ENCODE peak calls at places on chromosomes 6 and 20, in four cellular contexts. One of them, this sample, is unnamed.

GRCh38 chr20:20273281-20273680 is 94.6 kb upstream of the INSM1 start:
- DNase-seq in type B pancreatic cell: no peak
- DNase-seq in NCI-H1105 treated with DMSO at 0.1 percent for 48 hours: no peak
- DNase-seq in NT2/D1: no peak
- DNase-seq in this sample: peak; percentile 29

GRCh38 chr6:27836783-27837635 is 75.2 kb downstream of the OR2B2 start:
- DNase-seq in type B pancreatic cell: no peak
- DNase-seq in NCI-H1105 treated with DMSO at 0.1 percent for 48 hours: peak; percentile 94
- DNase-seq in NT2/D1: no peak
- DNase-seq in this sample: peak; percentile 93

GRCh38 chr6:7589949-7590917 is at the start of gene SNRNP48:
- DNase-seq in type B pancreatic cell: peak; percentile 92
- DNase-seq in NCI-H1105 treated with DMSO at 0.1 percent for 48 hours: peak; percentile 89
- DNase-seq in NT2/D1: peak; percentile 79
- DNase-seq in this sample: peak; percentile 98

GRCh38 chr6:39426057-39426592 is 103.6 kb upstream of the KCNK16 start:
- DNase-seq in type B pancreatic cell: no peak
- DNase-seq in NCI-H1105 treated with DMSO at 0.1 percent for 48 hours: no peak
- DNase-seq in NT2/D1: no peak
- DNase-seq in this sample: peak; percentile 92

GRCh38 chr20:38013891-38014290 is 19.4 kb downstream of the TTI1 start:
- DNase-seq in type B pancreatic cell: no peak
- DNase-seq in NCI-H1105 treated with DMSO at 0.1 percent for 48 hours: no peak
- DNase-seq in NT2/D1: no peak
- DNase-seq in this sample: no peak

GRCh38 chr6:130390890-130391289 is 25.1 kb downstream of the TMEM200A start:
- DNase-seq in type B pancreatic cell: no peak
- DNase-seq in NCI-H1105 treated with DMSO at 0.1 percent for 48 hours: no peak
- DNase-seq in NT2/D1: no peak
- DNase-seq in this sample: no peak

GRCh38 chr6:34536251-34536958 is 19.7 kb downstream of the SPDEF start:
- DNase-seq in type B pancreatic cell: no peak
- DNase-seq in NCI-H1105 treated with DMSO at 0.1 percent for 48 hours: no peak
- DNase-seq in NT2/D1: no peak
- DNase-seq in this sample: no peak

GRCh38 chr6:136341967-136342366 is 52.3 kb upstream of the BCLAF1 start:
- DNase-seq in type B pancreatic cell: no peak
- DNase-seq in NCI-H1105 treated with DMSO at 0.1 percent for 48 hours: no peak
- DNase-seq in NT2/D1: no peak
- DNase-seq in this sample: no peak

GRCh38 chr6:105346052-105346451 is 56.8 kb downstream of the PREP start:
- DNase-seq in type B pancreatic cell: no peak
- DNase-seq in NCI-H1105 treated with DMSO at 0.1 percent for 48 hours: no peak
- DNase-seq in NT2/D1: no peak
- DNase-seq in this sample: peak; percentile 81

GRCh38 chr6:106165885-106166485 is 79.8 kb downstream of the PRDM1 start:
- DNase-seq in type B pancreatic cell: no peak
- DNase-seq in NCI-H1105 treated with DMSO at 0.1 percent for 48 hours: peak; percentile 66
- DNase-seq in NT2/D1: no peak
- DNase-seq in this sample: no peak

GRCh38 chr20:39767352-39767751 is 805.2 kb downstream of the DHX35 start:
- DNase-seq in type B pancreatic cell: no peak
- DNase-seq in NCI-H1105 treated with DMSO at 0.1 percent for 48 hours: no peak
- DNase-seq in NT2/D1: no peak
- DNase-seq in this sample: no peak

GRCh38 chr6:38033442-38033982 is 214.0 kb downstream of the ZFAND3 start:
- DNase-seq in type B pancreatic cell: no peak
- DNase-seq in NCI-H1105 treated with DMSO at 0.1 percent for 48 hours: peak; percentile 38
- DNase-seq in NT2/D1: no peak
- DNase-seq in this sample: no peak

GRCh38 chr6:170347975-170348374 is 41.4 kb downstream of the FAM120B start:
- DNase-seq in type B pancreatic cell: no peak
- DNase-seq in NCI-H1105 treated with DMSO at 0.1 percent for 48 hours: no peak
- DNase-seq in NT2/D1: no peak
- DNase-seq in this sample: no peak

GRCh38 chr20:52493177-52493711 is 301.7 kb upstream of the ZFP64 start:
- DNase-seq in type B pancreatic cell: peak; percentile 68
- DNase-seq in NCI-H1105 treated with DMSO at 0.1 percent for 48 hours: peak; percentile 97
- DNase-seq in NT2/D1: no peak
- DNase-seq in this sample: peak; percentile 64

This sample was measured in GM23248.